ENCODE peak calls at places on chromosomes 13 and 19, in ten cellular contexts. A is neural progenitor cell; H is mammary epithelial cell; M is CD8-positive, alpha-beta T cell; J is IMR-90; F is left ventricle myocardium inferior; W is PC-9; B is right atrium auricular region; V is uterus; T is tibial nerve. Q is an unnamed sample.

GRCh38 chr13:54185101-54185500 is 1156.5 kb downstream of the OLFM4 start:
- DNase-seq in W (no peak), H (no peak), A (no peak), T (no peak), F (no peak), M (no peak), B (no peak), V (no peak), J (no peak), Q (no peak)

GRCh38 chr19:8244442-8244841 is 35.3 kb downstream of the CERS4 start:
- DNase-seq in A (no peak), T (no peak), B (no peak), J (no peak), F (no peak), W (no peak), V (no peak), M (no peak), H (no peak), Q (no peak)

GRCh38 chr13:112897603-112897955 is 71.4 kb upstream of the MCF2L start:
- DNase-seq in B (no peak), M (no peak), J (no peak), F (no peak), H (no peak), W (no peak), T (no peak), A (no peak), V (no peak), Q (no peak)

GRCh38 chr19:18202759-18203407 is 959 bp downstream of the RAB3A start:
- DNase-seq in F (no peak), W (no peak), A (peak), H (peak), B (no peak), T (no peak), J (no peak), V (peak), M (no peak), Q (no peak)

GRCh38 chr13:33296793-33297425 is 11.4 kb upstream of the STARD13 start:
- DNase-seq in B (no peak), A (no peak), J (no peak), T (no peak), F (no peak), W (no peak), H (no peak), V (no peak), M (no peak), Q (no peak)

GRCh38 chr13:57633950-57634828 is 2.6 kb downstream of the PCDH17 start:
- DNase-seq in A (peak), B (no peak), H (no peak), V (no peak), W (no peak), F (no peak), J (no peak), M (no peak), T (no peak), Q (no peak)

GRCh38 chr19:18596752-18597157 is 8.2 kb downstream of the REX1BD start:
- DNase-seq in W (no peak), F (peak), A (peak), J (no peak), M (no peak), T (no peak), H (no peak), B (peak), V (peak), Q (peak)

GRCh38 chr13:49667773-49668172 is 23.5 kb downstream of the EBPL start:
- DNase-seq in B (no peak), J (peak), W (no peak), A (no peak), F (no peak), T (no peak), H (no peak), M (no peak), V (no peak), Q (no peak)

GRCh38 chr13:23952796-23953195 is 55.5 kb upstream of the C1QTNF9B start:
- DNase-seq in W (no peak), A (no peak), H (no peak), T (no peak), J (no peak), V (no peak), B (no peak), M (no peak), F (no peak), Q (no peak)

GRCh38 chr13:42401376-42401775 is 129.4 kb downstream of the AKAP11 start:
- DNase-seq in T (no peak), W (no peak), A (no peak), V (no peak), J (no peak), H (peak), F (no peak), B (no peak), M (no peak), Q (no peak)

GRCh38 chr13:80334582-80335260 is 6.2 kb downstream of the SPRY2 start:
- DNase-seq in W (no peak), V (no peak), H (peak), T (no peak), J (peak), A (no peak), M (no peak), F (no peak), B (no peak), Q (no peak)

GRCh38 chr19:42284641-42285341 is 15.7 kb downstream of the CIC start:
- DNase-seq in J (no peak), F (no peak), W (no peak), B (no peak), M (no peak), T (no peak), A (peak), V (peak), H (no peak), Q (no peak)

GRCh38 chr13:88285329-88285728 is 614.2 kb downstream of the SLITRK5 start:
- DNase-seq in B (no peak), W (no peak), M (no peak), F (no peak), J (no peak), T (no peak), V (no peak), H (no peak), A (no peak), Q (no peak)

GRCh38 chr19:4370418-4371041 is 27.2 kb downstream of the MPND start:
- DNase-seq in F (no peak), M (no peak), B (no peak), A (no peak), T (no peak), V (no peak), W (no peak), J (no peak), H (no peak), Q (no peak)
- H3K4me3 ChIP-seq in F (peak), M (peak), B (no peak), A (no peak), T (no peak), V (no peak), W (no peak), J (no peak), H (no peak), Q (no peak)

GRCh38 chr19:50536662-50537305 is 23.1 kb upstream of the ASPDH start:
- DNase-seq in F (no peak), T (no peak), A (no peak), B (no peak), M (no peak), V (no peak), W (no peak), J (no peak), H (no peak), Q (no peak)
- TF ChIP-seq CTCF in F (no peak), T (no peak), A (peak), B (no peak), M (no peak), V (no peak), W (no peak), J (no peak), H (no peak), Q (no peak)

DNA sequence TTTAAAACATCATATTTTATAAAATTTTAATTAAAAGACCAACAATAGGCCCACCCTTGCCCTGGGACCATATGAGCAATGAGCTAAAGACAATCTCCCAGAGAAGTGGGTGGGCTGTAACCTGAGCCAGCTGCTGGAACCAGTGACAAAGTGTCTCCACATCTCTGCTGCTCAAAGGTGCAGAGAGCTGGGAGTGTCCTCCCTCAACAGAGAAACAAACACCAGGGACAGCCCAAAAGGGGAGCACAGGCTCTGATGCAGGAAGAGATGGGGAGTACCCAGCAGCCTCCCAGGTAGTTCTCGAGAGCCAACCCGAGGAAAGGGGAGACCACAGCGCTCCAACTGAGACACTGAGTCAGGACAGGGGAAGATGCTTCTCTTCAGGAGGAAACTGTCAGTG is 39.1 kb downstream of the DOCK9 start:
- DNase-seq in H (no peak), M (no peak), F (no peak), J (no peak), V (no peak), W (no peak), A (peak), T (no peak), B (no peak), Q (no peak)
- H3K27ac ChIP-seq in H (no peak), M (no peak), F (peak), J (no peak), V (peak), W (no peak), A (no peak), T (no peak), B (peak), Q (no peak)

DNA sequence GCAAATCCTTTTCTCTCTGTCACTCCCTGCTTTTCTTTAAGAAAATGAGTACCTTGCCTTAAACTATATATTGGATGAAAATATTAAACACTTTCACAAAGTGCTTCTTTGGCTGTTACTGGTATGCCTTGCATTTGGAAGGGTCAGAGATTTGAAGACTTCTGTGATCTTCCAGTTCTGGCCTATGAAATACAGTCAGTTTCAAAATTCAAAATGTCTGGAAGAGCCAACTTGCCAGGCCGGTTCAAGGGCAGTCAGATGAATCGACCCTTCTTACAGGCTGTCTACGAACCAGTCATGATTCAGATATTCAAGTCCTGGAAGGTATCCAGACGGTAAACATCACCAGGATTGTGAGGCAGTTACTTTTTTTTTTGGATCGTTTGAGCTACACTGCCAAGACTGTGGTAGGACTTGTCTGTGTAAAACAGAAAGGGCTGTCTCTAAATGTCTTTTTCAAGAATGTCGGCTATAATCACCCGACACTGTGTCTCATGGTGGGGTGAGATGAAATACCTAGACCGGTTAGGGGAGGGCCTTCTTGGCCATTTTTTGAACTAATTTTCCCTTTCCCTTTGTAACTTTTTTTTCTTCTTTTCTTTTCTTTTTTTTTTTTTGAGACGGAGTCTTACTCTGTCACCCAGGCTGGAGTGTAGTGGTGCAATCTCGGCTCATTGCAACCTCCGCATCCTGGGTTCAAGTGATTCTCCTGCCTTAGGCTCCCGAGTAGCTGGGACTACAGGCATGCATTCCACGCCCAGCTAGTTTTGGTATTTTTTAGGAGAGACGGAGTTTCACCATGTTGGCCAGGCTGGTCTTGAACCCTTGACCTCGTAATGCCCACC is 11.2 kb downstream of the ACTN4 start:
- DNase-seq in M (no peak), T (no peak), H (peak), B (no peak), F (no peak), J (peak), A (no peak), V (peak), W (peak), Q (peak)
- H3K4me3 ChIP-seq in M (no peak), T (no peak), H (peak), B (peak), F (peak), J (peak), A (no peak), V (peak), W (peak), Q (no peak)

GRCh38 chr19:1859319-1859718 is 4.1 kb downstream of the KLF16 start:
- DNase-seq in H (no peak), F (no peak), M (no peak), T (no peak), B (no peak), J (no peak), W (no peak), V (no peak), A (peak), Q (no peak)
- TF ChIP-seq CTCF in H (no peak), F (no peak), M (no peak), T (no peak), B (no peak), J (no peak), W (no peak), V (no peak), A (peak), Q (no peak)

GRCh38 chr13:21616205-21616604 is 12.2 kb upstream of the MICU2 start:
- DNase-seq in H (no peak), J (no peak), V (no peak), W (no peak), T (no peak), M (no peak), B (no peak), F (no peak), A (no peak), Q (no peak)
- H3K27ac ChIP-seq in H (no peak), J (no peak), V (no peak), W (no peak), T (no peak), M (no peak), B (no peak), F (no peak), A (no peak), Q (no peak)